ENCODE peak calls at places on chromosomes 13 and 19, in five cellular contexts. A is ovary; V is stimulated activated CD4-positive, alpha-beta T cell treated with anti-CD3 and anti-CD28 coated beads, Interleukin-4, amount 100 ng/mL, for 48 hours; K is CD4-positive, CD25-positive, alpha-beta regulatory T cell; L is T-helper 2 cell. T is an unnamed sample.
A peak's percentile ranks its signal among the peaks of the same experiment; 100 is the strongest.

GRCh38 chr13:27406178-27406939 is 18.1 kb upstream of the GTF3A start:
- DNase-seq in A (no peak), V (no peak), K (peak; percentile 19), L (no peak), T (no peak)

GRCh38 chr13:42354246-42355117 is 82.5 kb downstream of the AKAP11 start:
- DNase-seq in A (no peak), V (no peak), K (no peak), L (peak; percentile 20), T (no peak)

GRCh38 chr13:108060111-108060510 is 155.2 kb downstream of the LIG4 start:
- DNase-seq in A (no peak), V (no peak), K (no peak), L (no peak), T (no peak)

GRCh38 chr19:51136333-51136732 is 5.8 kb upstream of the SIGLEC7 start:
- DNase-seq in A (no peak), V (no peak), K (no peak), L (no peak), T (no peak)

GRCh38 chr19:48102870-48103751 is 7.5 kb downstream of the PLA2G4C start:
- DNase-seq in A (no peak), V (peak; percentile 25), K (no peak), L (peak; percentile 14), T (no peak)

GRCh38 chr19:23395041-23395721 is at the start of gene ZNF91:
- DNase-seq in A (peak; percentile 94), V (peak; percentile 75), K (peak; percentile 81), L (peak; percentile 84), T (peak; percentile 98)

GRCh38 chr13:42377640-42378382 is 105.9 kb downstream of the AKAP11 start:
- DNase-seq in A (no peak), V (no peak), K (no peak), L (no peak), T (no peak)

GRCh38 chr19:14090509-14091085 is at the start of gene SAMD1:
- DNase-seq in A (peak; percentile 95), V (peak; percentile 71), K (peak; percentile 76), L (peak; percentile 83), T (peak; percentile 94)

GRCh38 chr19:1132625-1133383 is 29.0 kb downstream of the GPX4 start:
- DNase-seq in A (no peak), V (peak; percentile 24), K (no peak), L (no peak), T (no peak)

GRCh38 chr19:32675720-32676185 is at the start of gene RGS9BP:
- DNase-seq in A (peak; percentile 81), V (peak; percentile 51), K (peak; percentile 73), L (peak; percentile 71), T (peak; percentile 93)

GRCh38 chr19:38004100-38004504 is 97.1 kb downstream of the SIPA1L3 start:
- DNase-seq in A (no peak), V (no peak), K (no peak), L (no peak), T (no peak)

GRCh38 chr13:113216165-113217056 is 7.0 kb downstream of the CUL4A start:
- DNase-seq in A (no peak), V (no peak), K (no peak), L (no peak), T (peak; percentile 75)

GRCh38 chr19:41449079-41449864 is 6.3 kb downstream of the ERICH4 start:
- DNase-seq in A (peak; percentile 81), V (peak; percentile 55), K (peak; percentile 63), L (peak; percentile 54), T (peak; percentile 78)

GRCh38 chr13:114055766-114056165 is 76.7 kb downstream of the RASA3 start:
- DNase-seq in A (no peak), V (no peak), K (no peak), L (no peak), T (no peak)

GRCh38 chr13:33615436-33615835 is 202.5 kb upstream of the RFC3 start:
- DNase-seq in A (no peak), V (no peak), K (no peak), L (no peak), T (no peak)

GRCh38 chr19:18117364-18117691 is 19.8 kb downstream of the MAST3 start:
- DNase-seq in A (no peak), V (no peak), K (no peak), L (no peak), T (no peak)

GRCh38 chr13:30334663-30335386 is 27.5 kb upstream of the KATNAL1 start:
- DNase-seq in A (no peak), V (no peak), K (no peak), L (no peak), T (no peak)

GRCh38 chr13:89380101-89380500 is 1708.9 kb downstream of the SLITRK5 start:
- DNase-seq in A (no peak), V (no peak), K (no peak), L (no peak), T (no peak)

GRCh38 chr19:18135712-18136584 is 17.0 kb upstream of the PIK3R2 start:
- DNase-seq in A (no peak), V (no peak), K (no peak), L (no peak), T (no peak)

GRCh38 chr13:91273675-91274074 is 73.8 kb upstream of the MIR17HG start:
- DNase-seq in A (no peak), V (no peak), K (no peak), L (no peak), T (no peak)

GRCh38 chr13:73303858-73304257 is 245.1 kb downstream of the KLF5 start:
- DNase-seq in A (no peak), V (peak; percentile 4), K (no peak), L (no peak), T (no peak)

GRCh38 chr19:13995017-13995728 is 10.9 kb downstream of the RFX1 start:
- DNase-seq in A (no peak), V (no peak), K (no peak), L (no peak), T (peak; percentile 70)

GRCh38 chr19:2609389-2610116 is 92.9 kb downstream of the GNG7 start:
- DNase-seq in A (no peak), V (no peak), K (no peak), L (no peak), T (no peak)

GRCh38 chr13:18965347-18965855 is 216.2 kb downstream of the TUBA3C start:
- DNase-seq in A (no peak), V (no peak), K (no peak), L (no peak), T (no peak)

GRCh38 chr19:2047449-2048103 is 3.5 kb downstream of the MKNK2 start:
- DNase-seq in A (peak; percentile 63), V (no peak), K (no peak), L (no peak), T (no peak)

GRCh38 chr13:24619302-24619701 is 60.9 kb upstream of the ATP12A start:
- DNase-seq in A (no peak), V (no peak), K (no peak), L (no peak), T (no peak)

GRCh38 chr13:33228645-33229445 is 56.7 kb downstream of the STARD13 start:
- DNase-seq in A (peak; percentile 20), V (no peak), K (no peak), L (no peak), T (no peak)

GRCh38 chr19:3986260-3987041 is 1.2 kb upstream of the EEF2 start:
- DNase-seq in A (no peak), V (no peak), K (peak; percentile 43), L (peak; percentile 47), T (peak; percentile 67)

GRCh38 chr19:1324249-1324791 is 38.6 kb downstream of the EFNA2 start:
- DNase-seq in A (no peak), V (no peak), K (no peak), L (no peak), T (no peak)

T was measured in heart left ventricle.